ENCODE peak calls at places on chromosomes 6 and 20, in ten cellular contexts. L is mesothelial cell of epicardium, Y is prostate gland, M is GM12865, P is cardiac fibroblast, G is fibroblast of lung, O is psoas muscle, A is Caco-2, B is HFFc6, V is fibroblast of the aortic adventitia. E is an unnamed sample.
A peak's percentile ranks its signal among the peaks of the same experiment; 100 is the strongest.

GRCh38 chr6:133368664-133369063 is 127.5 kb downstream of the EYA4 start:
- DNase-seq in L (no peak), Y (no peak), M (no peak), P (peak; percentile 3), G (no peak), O (peak; percentile 38), A (peak; percentile 11), B (no peak), V (no peak), E (no peak)

GRCh38 chr6:3088446-3088845 is 20.2 kb downstream of the RIPK1 start:
- DNase-seq in L (no peak), Y (no peak), M (no peak), P (peak; percentile 11), G (peak; percentile 56), O (peak; percentile 45), A (no peak), B (no peak), V (peak; percentile 63), E (no peak)

GRCh38 chr6:136288566-136289326 is 900 bp downstream of the BCLAF1 start:
- DNase-seq in L (no peak), Y (peak; percentile 72), M (peak; percentile 91), P (peak; percentile 96), G (peak; percentile 96), O (peak; percentile 77), A (peak; percentile 77), B (peak; percentile 98), V (peak; percentile 91), E (peak; percentile 75)

GRCh38 chr20:57884956-57885355 is 175.1 kb upstream of the PMEPA1 start:
- DNase-seq in L (no peak), Y (no peak), M (no peak), P (no peak), G (no peak), O (no peak), A (no peak), B (no peak), V (no peak), E (no peak)

GRCh38 chr6:110826236-110827129 is 11.2 kb upstream of the CDK19 start:
- DNase-seq in L (no peak), Y (no peak), M (no peak), P (no peak), G (no peak), O (peak; percentile 35), A (peak; percentile 38), B (no peak), V (peak; percentile 2), E (no peak)

GRCh38 chr6:38797391-38797790 is 82.3 kb downstream of the DNAH8 start:
- DNase-seq in L (no peak), Y (no peak), M (no peak), P (no peak), G (no peak), O (no peak), A (peak; percentile 53), B (no peak), V (no peak), E (no peak)

GRCh38 chr6:117601811-117602150 is 530 bp downstream of the GOPC start:
- DNase-seq in L (no peak), Y (no peak), M (peak; percentile 51), P (no peak), G (no peak), O (peak; percentile 18), A (no peak), B (no peak), V (no peak), E (no peak)

GRCh38 chr6:52160468-52161104 is 25.6 kb upstream of the IL17A start:
- DNase-seq in L (no peak), Y (no peak), M (no peak), P (no peak), G (no peak), O (no peak), A (no peak), B (no peak), V (no peak), E (no peak)

DNA sequence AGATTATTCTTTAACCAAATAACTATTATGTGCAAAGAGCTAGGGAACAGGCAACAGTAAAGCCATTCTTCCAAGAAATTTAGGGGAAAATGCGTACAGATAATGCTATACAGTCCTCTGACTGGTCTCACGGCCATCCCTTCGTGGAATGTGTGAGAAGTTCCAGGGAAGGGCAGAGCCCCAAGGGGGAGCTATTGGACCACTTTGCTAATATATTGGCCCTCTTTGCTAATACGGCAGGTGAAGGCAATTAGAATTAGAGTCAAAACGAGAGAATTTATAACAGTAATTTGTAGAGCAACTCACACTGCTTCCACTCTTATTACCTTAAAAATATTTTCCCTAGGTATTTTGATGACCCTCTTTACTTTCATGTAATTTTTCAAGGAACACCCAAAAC is 140.4 kb downstream of the IMPG1 start:
- DNase-seq in L (peak; percentile 68), Y (no peak), M (peak; percentile 47), P (peak; percentile 19), G (peak; percentile 9), O (no peak), A (peak; percentile 61), B (no peak), V (no peak), E (no peak)
- TF ChIP-seq CTCF in L (peak; percentile 53), Y (peak; percentile 15), M (peak; percentile 56), P (peak; percentile 60), G (peak; percentile 58), O (no peak), A (peak; percentile 81), B (peak; percentile 63), V (peak; percentile 40), E (peak; percentile 42)

GRCh38 chr20:17721802-17722486 is 22.2 kb downstream of the BANF2 start:
- DNase-seq in L (no peak), Y (no peak), M (no peak), P (no peak), G (no peak), O (no peak), A (peak; percentile 95), B (no peak), V (peak; percentile 5), E (no peak)
- TF ChIP-seq CTCF in L (peak; percentile 18), Y (no peak), M (no peak), P (no peak), G (no peak), O (no peak), A (peak; percentile 21), B (peak; percentile 52), V (no peak), E (peak; percentile 15)

GRCh38 chr6:168739381-168739780 is 298.4 kb downstream of the SMOC2 start:
- DNase-seq in L (no peak), Y (no peak), M (no peak), P (no peak), G (no peak), O (no peak), A (no peak), B (no peak), V (no peak), E (no peak)

GRCh38 chr6:168736039-168736438 is 295.1 kb downstream of the SMOC2 start:
- DNase-seq in L (no peak), Y (no peak), M (no peak), P (no peak), G (no peak), O (no peak), A (no peak), B (no peak), V (no peak), E (no peak)

GRCh38 chr6:168735268-168735949 is 294.4 kb downstream of the SMOC2 start:
- DNase-seq in L (no peak), Y (no peak), M (no peak), P (no peak), G (no peak), O (no peak), A (no peak), B (no peak), V (no peak), E (no peak)

GRCh38 chr6:168734523-168734922 is 293.5 kb downstream of the SMOC2 start:
- DNase-seq in L (no peak), Y (no peak), M (no peak), P (no peak), G (no peak), O (no peak), A (no peak), B (no peak), V (no peak), E (no peak)

DNA sequence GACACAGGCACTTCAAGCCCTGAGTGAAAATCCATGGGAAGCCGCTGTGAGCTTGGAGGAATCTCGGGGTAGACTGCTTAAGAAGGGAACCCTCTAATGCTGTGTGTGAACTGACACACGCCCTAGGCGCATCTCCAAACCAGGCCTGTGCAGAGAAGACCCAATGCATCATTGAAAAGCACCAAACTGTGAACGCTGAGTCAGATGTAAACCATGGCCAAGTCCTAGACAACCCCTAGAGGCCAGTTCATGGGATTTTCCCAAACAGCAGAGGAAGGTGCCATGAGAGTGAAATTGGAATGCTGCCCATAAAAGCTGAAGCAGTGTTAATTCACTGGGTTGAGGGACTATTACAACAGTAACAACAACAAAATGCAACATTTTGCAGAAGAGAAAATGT is 296.5 kb downstream of the SMOC2 start:
- DNase-seq in L (no peak), Y (no peak), M (no peak), P (peak; percentile 19), G (no peak), O (no peak), A (no peak), B (no peak), V (peak; percentile 19), E (no peak)
- TF ChIP-seq CTCF in L (no peak), Y (no peak), M (no peak), P (no peak), G (no peak), O (no peak), A (no peak), B (no peak), V (no peak), E (no peak)

GRCh38 chr6:17091122-17091521 is 10.7 kb upstream of the STMND1 start:
- DNase-seq in L (no peak), Y (no peak), M (no peak), P (no peak), G (peak; percentile 12), O (no peak), A (no peak), B (no peak), V (peak; percentile 26), E (no peak)
- TF ChIP-seq CTCF in L (peak; percentile 74), Y (no peak), M (no peak), P (peak; percentile 48), G (peak; percentile 48), O (peak; percentile 7), A (peak; percentile 13), B (peak; percentile 82), V (peak; percentile 65), E (peak; percentile 62)

DNA sequence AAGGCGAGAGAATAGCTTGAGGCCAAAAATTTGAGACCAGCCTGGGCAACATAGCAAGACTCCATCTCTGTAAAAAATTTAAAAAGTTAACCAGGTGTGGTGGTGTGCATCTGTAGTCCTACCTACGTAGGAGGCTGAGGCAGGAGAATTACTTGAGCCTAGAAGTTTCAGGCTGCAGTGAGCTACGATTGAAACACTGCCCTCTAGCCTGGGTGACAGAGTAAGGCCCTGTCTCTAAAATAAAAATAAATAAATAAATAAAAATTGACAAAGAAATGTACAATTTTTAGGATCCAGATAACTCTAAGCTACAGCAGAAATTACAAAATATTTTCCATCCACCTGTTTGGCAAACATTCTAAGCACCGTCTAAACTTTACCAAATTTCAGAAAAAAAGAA is 941.0 kb upstream of the ADGRB3 start:
- DNase-seq in L (no peak), Y (no peak), M (no peak), P (no peak), G (no peak), O (no peak), A (peak; percentile 1), B (no peak), V (no peak), E (no peak)
- TF ChIP-seq CTCF in L (no peak), Y (no peak), M (no peak), P (peak; percentile 2), G (no peak), O (no peak), A (peak; percentile 13), B (no peak), V (no peak), E (peak; percentile 10)

GRCh38 chr6:36427781-36428345 is 14.8 kb downstream of the PXT1 start:
- DNase-seq in L (no peak), Y (no peak), M (no peak), P (peak; percentile 53), G (peak; percentile 48), O (no peak), A (no peak), B (peak; percentile 60), V (peak; percentile 45), E (no peak)
- TF ChIP-seq CTCF in L (no peak), Y (no peak), M (no peak), P (no peak), G (no peak), O (no peak), A (no peak), B (no peak), V (no peak), E (no peak)

E was measured in BJ.